ENCODE peak calls at places on chromosomes 7 and 10, in five cellular contexts. H is GM23248, E is hepatocyte, K is left lung, R is endodermal cell. Q is an unnamed sample. For H3K27me3 and H3K36me3, the result is how much of the 10 kb centered on the place peaks cover.

GRCh38 chr7:133794490-133794889 is 332.6 kb upstream of the LRGUK start:
- DNase-seq in H (peak), K (no peak), E (no peak), R (no peak), Q (no peak)

GRCh38 chr10:33133557-33133956 is 175.5 kb upstream of the ITGB1 start:
- DNase-seq in R (no peak), E (no peak), K (no peak), H (no peak), Q (peak)

GRCh38 chr7:18363751-18364402 is 131.7 kb upstream of the HDAC9 start:
- DNase-seq in R (no peak), K (no peak), H (no peak), E (no peak), Q (no peak)

GRCh38 chr10:131087464-131088215 is 223.9 kb downstream of the TCERG1L start:
- DNase-seq in R (no peak), K (peak), E (no peak), H (no peak), Q (no peak)

GRCh38 chr10:80158598-80159127 is 26.1 kb downstream of the PLAC9 start:
- DNase-seq in E (peak), R (no peak), K (no peak), H (peak), Q (peak)

GRCh38 chr7:99579956-99580777 is 17.9 kb upstream of the TMEM225B start:
- DNase-seq in E (peak), K (peak), H (peak), R (peak), Q (no peak)

GRCh38 chr7:151231964-151232271 is 365 bp upstream of the CHPF2 start:
- DNase-seq in E (no peak), H (no peak), K (no peak), R (no peak), Q (no peak)

GRCh38 chr10:120514035-120514620 is 57.1 kb downstream of the PLPP4 start:
- DNase-seq in H (peak), R (peak), K (no peak), E (peak), Q (peak)

GRCh38 chr10:102119417-102120141 is 589 bp downstream of the LDB1 start:
- DNase-seq in R (peak), K (no peak), E (peak), H (peak), Q (peak)

GRCh38 chr10:16585103-16585502 is 63.4 kb upstream of the C1QL3 start:
- DNase-seq in E (no peak), H (no peak), R (no peak), K (no peak), Q (no peak)

GRCh38 chr7:76426246-76426645 is 1.5 kb downstream of the ZP3 start:
- DNase-seq in E (no peak), R (no peak), K (peak), H (no peak), Q (no peak)

GRCh38 chr10:51000164-51000563 is 74.1 kb upstream of the PRKG1 start:
- DNase-seq in H (peak), R (no peak), K (no peak), E (no peak), Q (no peak)

GRCh38 chr7:111697771-111698170 is 135.5 kb upstream of the IMMP2L start:
- DNase-seq in K (no peak), H (peak), E (no peak), R (no peak), Q (no peak)

GRCh38 chr10:17474595-17474994 is 20.2 kb upstream of the ST8SIA6 start:
- DNase-seq in K (no peak), E (peak), H (peak), R (peak), Q (no peak)

GRCh38 chr7:70498232-70498631 is 633.7 kb upstream of the GALNT17 start:
- DNase-seq in K (no peak), E (no peak), H (no peak), R (peak), Q (no peak)

GRCh38 chr7:84746347-84746746 is 440.5 kb downstream of the SEMA3D start:
- DNase-seq in E (peak), H (peak), R (no peak), K (no peak), Q (no peak)

GRCh38 chr10:6542999-6543430 is 37.1 kb downstream of the PRKCQ start:
- DNase-seq in R (peak), E (no peak), H (no peak), K (no peak), Q (no peak)

GRCh38 chr10:121926669-121927360 is 1.0 kb downstream of the ATE1 start:
- DNase-seq in H (peak), K (no peak), R (no peak), E (no peak), Q (no peak)

GRCh38 chr7:105268511-105269392 is 120.0 kb downstream of the SRPK2 start:
- DNase-seq in R (no peak), H (peak), E (peak), K (no peak), Q (no peak)

GRCh38 chr10:124732931-124733536 is 11.1 kb downstream of the FAM53B start:
- DNase-seq in H (no peak), R (peak), E (peak), K (peak), Q (no peak)

GRCh38 chr10:70729763-70730357 is 55.3 kb downstream of the TBATA start:
- DNase-seq in K (no peak), R (peak), H (no peak), E (no peak), Q (no peak)

GRCh38 chr10:110387617-110387982 is 82.9 kb upstream of the SMNDC1 start:
- DNase-seq in H (no peak), K (no peak), E (no peak), R (no peak), Q (no peak)

GRCh38 chr7:35253680-35254495 is at the start of gene TBX20:
- DNase-seq in K (peak), E (peak), R (peak), H (peak), Q (peak)

GRCh38 chr10:66162560-66163143 is 763.2 kb upstream of the LRRTM3 start:
- DNase-seq in H (no peak), K (no peak), R (no peak), E (no peak), Q (no peak)

GRCh38 chr7:750111-750905 is 23.2 kb upstream of the PRKAR1B start:
- DNase-seq in E (no peak), K (peak), H (no peak), R (no peak), Q (no peak)
- H3K4me3 ChIP-seq in E (no peak), K (no peak), H (no peak), R (no peak), Q (no peak)

GRCh38 chr7:25879799-25880198 is 272.2 kb upstream of the NFE2L3 start:
- DNase-seq in R (no peak), K (no peak), E (no peak), H (no peak), Q (no peak)
- H3K27me3 ChIP-seq in R (under half), K (under half), E (under half), H (half or more), Q (under half)

DNA sequence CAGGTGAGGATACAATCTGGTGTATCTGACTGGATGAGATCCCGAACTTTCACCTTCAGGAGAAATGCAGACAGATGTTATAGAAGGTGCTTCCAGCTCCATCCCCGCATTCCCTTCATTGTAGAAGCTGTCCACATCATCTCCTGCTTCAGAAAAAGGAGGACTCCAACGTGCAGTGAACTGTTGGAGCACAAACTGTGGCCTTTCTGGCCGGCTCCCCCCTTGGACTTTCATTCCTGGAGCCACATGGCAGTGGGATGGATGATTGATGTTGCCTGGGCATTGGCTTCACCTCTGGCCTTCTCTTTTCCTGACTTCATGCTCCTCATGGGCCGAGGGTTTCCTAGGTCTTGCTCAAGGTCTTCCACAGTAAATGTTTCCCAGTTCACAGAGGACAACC is 29.6 kb upstream of the ZNF273 start:
- DNase-seq in K (no peak), H (no peak), R (no peak), E (peak), Q (no peak)
- H3K36me3 ChIP-seq in K (under half), H (under half), R (under half), E (under half), Q (under half)

DNA sequence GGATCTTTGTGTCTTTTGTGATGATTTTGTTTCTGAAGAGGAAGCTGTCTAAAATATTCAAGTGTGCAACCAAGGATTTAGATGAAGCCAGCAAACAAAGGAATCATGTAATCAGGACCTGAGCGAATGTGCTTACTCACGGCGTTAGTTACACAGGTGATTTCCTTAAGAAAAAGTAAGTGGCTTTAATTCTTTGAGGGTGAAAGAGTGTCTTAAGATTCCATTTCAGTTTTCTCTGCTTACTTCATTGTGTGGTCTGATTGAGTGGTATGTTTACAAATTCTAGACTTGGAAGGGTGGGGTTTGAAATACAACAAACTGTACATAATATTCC is 257.1 kb downstream of the ARHGAP21 start:
- DNase-seq in R (no peak), E (no peak), H (no peak), K (no peak), Q (no peak)
- H3K4me3 ChIP-seq in R (peak), E (peak), H (peak), K (peak), Q (peak)

GRCh38 chr7:29563590-29564454 is at the start of gene PRR15:
- DNase-seq in E (peak), R (peak), H (peak), K (peak), Q (peak)

GRCh38 chr7:29557954-29558353 is 5.7 kb upstream of the PRR15 start:
- DNase-seq in E (peak), K (no peak), H (peak), R (peak), Q (no peak)

GRCh38 chr7:29564455-29565185 is 985 bp downstream of the PRR15 start:
- DNase-seq in E (peak), H (peak), K (peak), R (peak), Q (peak)

GRCh38 chr7:29562307-29562706 is 1.3 kb upstream of the PRR15 start:
- DNase-seq in E (peak), K (no peak), R (peak), H (no peak), Q (no peak)

DNA sequence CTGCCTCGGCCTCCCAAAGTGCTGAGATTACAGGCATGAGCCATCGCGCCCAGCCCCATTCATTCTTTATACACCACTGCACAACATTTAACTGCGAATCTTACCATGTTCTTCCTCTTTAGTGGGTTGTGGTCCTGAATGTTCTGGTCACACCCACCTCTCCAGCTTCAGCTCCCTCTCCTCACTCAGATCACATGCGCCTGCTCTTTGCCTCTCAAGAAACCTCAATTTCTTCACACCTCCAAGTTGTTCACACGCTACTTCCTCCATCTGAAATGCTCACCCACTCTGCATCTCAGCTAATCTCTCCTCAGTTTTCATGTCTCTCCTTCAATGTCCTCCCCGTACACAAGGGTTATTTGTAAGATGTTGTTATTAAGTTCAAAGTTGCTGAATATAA is 2.4 kb upstream of the PRR15 start:
- DNase-seq in E (no peak), K (no peak), H (no peak), R (no peak), Q (no peak)
- H3K27me3 ChIP-seq in E (under half), K (half or more), H (under half), R (under half), Q (under half)

GRCh38 chr7:130874071-130874915 is 140.3 kb upstream of the KLF14 start:
- DNase-seq in H (no peak), K (no peak), R (no peak), E (no peak), Q (no peak)
- H3K36me3 ChIP-seq in H (half or more), K (half or more), R (under half), E (under half), Q (half or more)

GRCh38 chr10:132422169-132422691 is 25.2 kb downstream of the PWWP2B start:
- DNase-seq in E (no peak), R (no peak), K (peak), H (no peak), Q (no peak)

GRCh38 chr10:132425029-132425758 is 28.2 kb downstream of the PWWP2B start:
- DNase-seq in H (no peak), K (peak), R (no peak), E (no peak), Q (no peak)

GRCh38 chr10:132422931-132423813 is 26.2 kb downstream of the PWWP2B start:
- DNase-seq in K (peak), R (no peak), E (no peak), H (no peak), Q (no peak)

GRCh38 chr10:132421377-132422168 is 24.6 kb downstream of the PWWP2B start:
- DNase-seq in H (peak), E (peak), R (no peak), K (peak), Q (no peak)

GRCh38 chr10:132423966-132424847 is 27.2 kb downstream of the PWWP2B start:
- DNase-seq in E (no peak), K (peak), H (no peak), R (no peak), Q (no peak)
- H3K4me3 ChIP-seq in E (no peak), K (no peak), H (no peak), R (no peak), Q (no peak)

GRCh38 chr10:100688201-100688600 is 57.2 kb upstream of the PAX2 start:
- DNase-seq in H (no peak), K (no peak), E (no peak), R (no peak), Q (no peak)
- H3K27me3 ChIP-seq in H (half or more), K (half or more), E (half or more), R (half or more), Q (half or more)

DNA sequence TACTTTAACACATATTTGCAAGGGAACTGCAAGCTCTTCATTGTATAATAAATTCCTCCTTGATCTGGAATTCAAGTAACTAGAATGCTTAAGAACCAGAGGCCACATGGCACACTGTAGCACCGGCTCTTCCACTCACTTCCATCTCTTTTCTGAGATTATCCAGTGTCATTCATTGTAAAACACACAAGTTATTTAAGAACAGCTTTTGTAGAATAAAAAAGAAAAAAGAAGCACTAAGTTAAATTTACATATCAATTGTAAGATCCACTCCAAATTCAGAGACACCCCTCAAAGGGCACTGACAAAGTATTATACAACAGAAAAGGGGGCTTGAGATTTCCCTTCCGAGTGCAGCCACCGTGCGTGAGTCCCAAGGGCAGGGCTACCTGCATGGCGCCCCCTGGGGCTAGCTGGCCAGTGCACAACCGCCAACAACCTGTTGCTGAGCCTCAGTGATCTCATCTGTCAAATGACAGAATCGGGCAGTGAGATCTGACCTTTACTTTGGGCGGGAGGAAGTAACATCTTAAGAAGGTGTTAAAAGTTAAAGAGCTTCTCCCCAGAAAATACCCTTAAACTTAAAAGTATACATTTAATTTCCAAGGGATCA is 12.5 kb downstream of the GLI3 start:
- DNase-seq in R (peak), K (no peak), H (no peak), E (no peak), Q (no peak)
- H3K36me3 ChIP-seq in R (under half), K (under half), H (under half), E (under half), Q (under half)